ENCODE peak calls at places on chromosomes 5 and 9, in nine cellular contexts. W is adipocyte; A is naive thymus-derived CD4-positive, alpha-beta T cell; P is GM06990; O is pancreas; F is Peyer's patch; N is HAP-1; I is adrenal gland; Z is thyroid gland. G is an unnamed sample. For H3K36me3 and H3K27me3, the result is how much of the 10 kb centered on the place peaks cover.

GRCh38 chr9:117400131-117400530 is 14.7 kb downstream of the ASTN2 start:
- DNase-seq in W (no peak), A (no peak), P (no peak), O (peak), F (no peak), N (peak), I (no peak), Z (no peak), G (no peak)

GRCh38 chr9:98826716-98827115 is 19.2 kb downstream of the GALNT12 start:
- DNase-seq in W (no peak), A (no peak), P (no peak), O (no peak), F (no peak), N (no peak), I (no peak), Z (no peak), G (no peak)

GRCh38 chr5:157900644-157901043 is 41.7 kb upstream of the CLINT1 start:
- DNase-seq in W (no peak), A (no peak), P (no peak), O (no peak), F (no peak), N (no peak), I (no peak), Z (no peak), G (peak)

GRCh38 chr5:150540615-150541396 is 32.9 kb downstream of the NDST1 start:
- DNase-seq in W (peak), A (no peak), P (no peak), O (no peak), F (no peak), N (no peak), I (peak), Z (peak), G (no peak)

GRCh38 chr9:125541840-125542243 is 165.2 kb downstream of the MAPKAP1 start:
- DNase-seq in W (no peak), A (no peak), P (no peak), O (no peak), F (no peak), N (peak), I (peak), Z (peak), G (no peak)

GRCh38 chr5:88952344-88952743 is 69.4 kb upstream of the MEF2C start:
- DNase-seq in W (peak), A (no peak), P (no peak), O (no peak), F (no peak), N (peak), I (no peak), Z (no peak), G (no peak)

GRCh38 chr9:93646640-93647178 is 70.3 kb downstream of the PHF2 start:
- DNase-seq in W (no peak), A (no peak), P (no peak), O (peak), F (peak), N (no peak), I (no peak), Z (no peak), G (no peak)

GRCh38 chr5:173963107-173963506 is 25.9 kb upstream of the C5orf47 start:
- DNase-seq in W (peak), A (no peak), P (no peak), O (no peak), F (no peak), N (no peak), I (peak), Z (no peak), G (peak)

GRCh38 chr5:11311731-11312130 is 550.7 kb upstream of the DAP start:
- DNase-seq in W (no peak), A (no peak), P (no peak), O (no peak), F (no peak), N (no peak), I (no peak), Z (no peak), G (no peak)

GRCh38 chr9:32291370-32291769 is 93.1 kb upstream of the ACO1 start:
- DNase-seq in W (no peak), A (no peak), P (no peak), O (no peak), F (no peak), N (no peak), I (no peak), Z (no peak), G (no peak)

GRCh38 chr5:41246376-41246775 is 33.0 kb upstream of the C6 start:
- DNase-seq in W (peak), A (no peak), P (no peak), O (no peak), F (peak), N (no peak), I (no peak), Z (no peak), G (no peak)

GRCh38 chr5:59116231-59116900 is 533.5 kb downstream of the RAB3C start:
- DNase-seq in W (no peak), A (no peak), P (no peak), O (no peak), F (no peak), N (no peak), I (no peak), Z (no peak), G (no peak)

GRCh38 chr9:134828892-134829291 is 51.7 kb upstream of the FCN2 start:
- DNase-seq in W (no peak), A (no peak), P (no peak), O (no peak), F (no peak), N (no peak), I (no peak), Z (no peak), G (no peak)

GRCh38 chr5:131640043-131640856 is 5.2 kb upstream of the RAPGEF6 start:
- DNase-seq in W (peak), A (peak), P (no peak), O (no peak), F (no peak), N (peak), I (no peak), Z (no peak), G (no peak)

DNA sequence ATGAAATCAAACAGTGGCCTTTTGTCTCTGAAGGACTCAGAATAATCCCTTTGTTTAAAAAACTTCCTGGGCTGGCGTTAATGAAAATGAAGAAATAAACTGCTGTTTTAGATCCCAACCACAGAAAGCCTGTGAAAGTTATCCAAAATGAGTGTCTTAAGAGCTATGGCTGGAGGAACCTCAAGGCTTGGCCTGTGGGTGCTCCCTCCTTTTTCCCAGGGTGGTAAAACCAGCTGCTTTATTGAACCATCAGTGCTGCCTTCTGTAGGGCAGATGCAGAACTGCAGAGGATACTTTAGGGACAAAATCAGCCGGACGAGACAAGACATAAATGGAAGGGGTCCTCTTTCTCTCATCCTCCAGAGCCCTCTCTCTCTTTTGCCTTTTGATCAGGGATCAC is 100.9 kb downstream of the SMARCA2 start:
- DNase-seq in W (peak), A (no peak), P (no peak), O (no peak), F (no peak), N (peak), I (no peak), Z (no peak), G (peak)
- H3K36me3 ChIP-seq in W (half or more), A (under half), P (under half), O (under half), F (half or more), N (under half), I (under half), Z (under half), G (under half)

DNA sequence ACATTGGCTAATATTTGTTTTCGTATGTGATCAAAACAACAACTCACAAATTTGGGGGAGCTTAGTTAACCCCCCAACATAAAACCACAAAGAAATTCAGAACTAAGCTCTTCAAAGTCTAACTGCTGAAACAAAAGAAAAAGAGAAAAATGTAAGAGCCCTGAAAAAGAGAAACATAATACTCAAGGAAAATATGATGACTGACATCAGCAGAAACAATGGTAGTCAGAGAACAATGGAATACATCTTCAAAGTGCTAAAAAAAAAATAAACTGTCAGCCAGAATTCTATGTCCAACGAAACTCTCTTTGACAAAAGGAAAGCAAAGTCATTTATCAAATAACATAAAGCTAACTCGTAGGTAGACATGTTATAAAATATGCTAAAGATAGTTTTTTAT is 566.3 kb upstream of the GRAMD2B start:
- DNase-seq in W (no peak), A (no peak), P (no peak), O (no peak), F (no peak), N (no peak), I (no peak), Z (no peak), G (no peak)
- H3K4me3 ChIP-seq in W (no peak), A (no peak), P (no peak), O (no peak), F (no peak), N (no peak), I (no peak), Z (no peak), G (no peak)

DNA sequence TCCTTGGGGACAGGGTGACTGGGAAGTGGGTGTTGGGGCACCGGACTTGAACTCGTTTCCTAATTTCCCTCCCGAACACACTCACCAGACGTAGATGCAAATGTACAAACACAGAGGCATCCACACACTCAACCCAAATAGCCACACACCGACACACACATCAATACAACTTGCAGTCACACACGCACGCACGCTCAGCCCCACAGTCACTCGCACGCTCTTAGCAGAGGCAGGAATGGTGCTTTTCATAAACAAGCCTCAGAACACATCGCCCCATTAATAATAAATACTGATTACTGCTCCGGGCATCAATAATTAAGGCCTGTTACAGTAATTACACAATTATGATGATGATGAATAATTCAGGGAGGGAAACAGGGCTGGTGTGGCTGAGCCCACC is 5.7 kb downstream of the BARHL1 start:
- DNase-seq in W (no peak), A (no peak), P (no peak), O (no peak), F (no peak), N (no peak), I (no peak), Z (no peak), G (no peak)
- H3K27me3 ChIP-seq in W (half or more), A (under half), P (under half), O (under half), F (under half), N (half or more), I (half or more), Z (half or more), G (half or more)

GRCh38 chr9:85964526-85964925 is 23.6 kb downstream of the NAA35 start:
- DNase-seq in W (no peak), A (no peak), P (no peak), O (no peak), F (no peak), N (no peak), I (no peak), Z (no peak), G (no peak)
- H3K36me3 ChIP-seq in W (under half), A (under half), P (under half), O (under half), F (half or more), N (under half), I (under half), Z (under half), G (under half)

GRCh38 chr5:61253547-61253946 is 78.5 kb upstream of the ZSWIM6 start:
- DNase-seq in W (no peak), A (no peak), P (no peak), O (no peak), F (no peak), N (no peak), I (no peak), Z (no peak), G (no peak)
- H3K4me3 ChIP-seq in W (no peak), A (no peak), P (no peak), O (no peak), F (no peak), N (no peak), I (no peak), Z (no peak), G (no peak)

GRCh38 chr5:168152660-168153059 is 138.8 kb upstream of the WWC1 start:
- DNase-seq in W (no peak), A (no peak), P (peak), O (no peak), F (no peak), N (no peak), I (no peak), Z (no peak), G (no peak)

GRCh38 chr5:168155585-168155984 is 135.9 kb upstream of the WWC1 start:
- DNase-seq in W (no peak), A (no peak), P (no peak), O (no peak), F (no peak), N (no peak), I (no peak), Z (no peak), G (no peak)

GRCh38 chr5:168153263-168153930 is 138.0 kb upstream of the WWC1 start:
- DNase-seq in W (peak), A (no peak), P (no peak), O (no peak), F (no peak), N (no peak), I (no peak), Z (no peak), G (no peak)

GRCh38 chr5:168147536-168148460 is 143.6 kb upstream of the WWC1 start:
- DNase-seq in W (no peak), A (no peak), P (no peak), O (no peak), F (no peak), N (peak), I (no peak), Z (no peak), G (no peak)

DNA sequence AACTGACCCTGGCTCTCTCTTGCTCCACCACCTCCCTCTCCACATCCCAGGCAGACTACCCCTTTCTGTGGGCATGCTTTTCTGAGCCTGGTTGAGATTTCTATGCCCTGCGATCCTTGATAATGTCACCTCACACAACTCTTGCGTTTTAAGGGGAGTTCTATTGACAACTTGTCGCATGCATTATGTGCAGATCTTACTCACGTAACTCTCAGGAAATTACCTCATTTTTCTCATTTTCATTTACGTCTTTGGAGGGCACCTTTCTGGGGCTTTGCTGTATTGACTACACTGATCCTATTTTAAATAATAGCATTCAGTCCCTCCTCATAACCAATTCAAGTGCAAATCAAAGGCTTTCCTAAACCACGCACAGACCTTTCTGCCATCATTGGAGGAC is 140.4 kb upstream of the WWC1 start:
- DNase-seq in W (no peak), A (no peak), P (peak), O (no peak), F (no peak), N (no peak), I (no peak), Z (no peak), G (no peak)
- H3K27me3 ChIP-seq in W (half or more), A (under half), P (under half), O (under half), F (under half), N (under half), I (under half), Z (under half), G (under half)

GRCh38 chr5:163478982-163479271 is 18.5 kb downstream of the HMMR start:
- DNase-seq in W (no peak), A (no peak), P (no peak), O (no peak), F (no peak), N (no peak), I (no peak), Z (no peak), G (no peak)
- H3K36me3 ChIP-seq in W (under half), A (under half), P (under half), O (under half), F (under half), N (half or more), I (under half), Z (under half), G (under half)

DNA sequence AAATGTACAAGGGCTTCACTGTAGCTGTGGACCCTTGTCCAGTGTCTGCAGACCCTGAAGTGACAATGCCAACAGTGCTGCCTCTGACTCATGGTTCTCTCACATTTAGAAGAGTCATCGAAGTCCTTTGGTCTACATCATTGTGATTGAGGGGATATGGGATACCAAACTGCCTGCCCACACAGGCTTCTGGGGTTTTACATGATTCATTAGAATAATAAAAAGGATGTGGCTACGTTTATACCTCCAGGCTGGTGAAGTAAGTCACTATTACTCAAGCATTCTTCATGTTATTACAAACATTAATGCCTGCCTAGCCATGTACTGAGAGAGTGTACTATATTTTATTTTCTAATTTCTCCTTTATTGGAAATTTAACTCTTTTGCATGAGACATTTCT is 365.7 kb downstream of the SPATA31D1 start:
- DNase-seq in W (peak), A (no peak), P (no peak), O (no peak), F (no peak), N (no peak), I (no peak), Z (no peak), G (no peak)
- H3K4me3 ChIP-seq in W (no peak), A (no peak), P (no peak), O (no peak), F (no peak), N (no peak), I (no peak), Z (no peak), G (no peak)

GRCh38 chr5:43007911-43008368 is 32.2 kb downstream of the ANXA2R start:
- DNase-seq in W (peak), A (peak), P (peak), O (peak), F (peak), N (peak), I (peak), Z (no peak), G (peak)

GRCh38 chr5:43010956-43011355 is 29.2 kb downstream of the ANXA2R start:
- DNase-seq in W (no peak), A (no peak), P (no peak), O (no peak), F (no peak), N (no peak), I (peak), Z (no peak), G (no peak)

GRCh38 chr5:43008369-43009158 is 31.6 kb downstream of the ANXA2R start:
- DNase-seq in W (peak), A (peak), P (peak), O (peak), F (peak), N (peak), I (peak), Z (peak), G (peak)

GRCh38 chr5:43006411-43007202 is 33.5 kb downstream of the ANXA2R start:
- DNase-seq in W (no peak), A (no peak), P (no peak), O (no peak), F (no peak), N (no peak), I (no peak), Z (no peak), G (no peak)

GRCh38 chr5:43007246-43007910 is 32.7 kb downstream of the ANXA2R start:
- DNase-seq in W (peak), A (peak), P (peak), O (peak), F (peak), N (peak), I (peak), Z (no peak), G (peak)
- H3K27me3 ChIP-seq in W (under half), A (under half), P (under half), O (under half), F (under half), N (under half), I (under half), Z (under half), G (half or more)

DNA sequence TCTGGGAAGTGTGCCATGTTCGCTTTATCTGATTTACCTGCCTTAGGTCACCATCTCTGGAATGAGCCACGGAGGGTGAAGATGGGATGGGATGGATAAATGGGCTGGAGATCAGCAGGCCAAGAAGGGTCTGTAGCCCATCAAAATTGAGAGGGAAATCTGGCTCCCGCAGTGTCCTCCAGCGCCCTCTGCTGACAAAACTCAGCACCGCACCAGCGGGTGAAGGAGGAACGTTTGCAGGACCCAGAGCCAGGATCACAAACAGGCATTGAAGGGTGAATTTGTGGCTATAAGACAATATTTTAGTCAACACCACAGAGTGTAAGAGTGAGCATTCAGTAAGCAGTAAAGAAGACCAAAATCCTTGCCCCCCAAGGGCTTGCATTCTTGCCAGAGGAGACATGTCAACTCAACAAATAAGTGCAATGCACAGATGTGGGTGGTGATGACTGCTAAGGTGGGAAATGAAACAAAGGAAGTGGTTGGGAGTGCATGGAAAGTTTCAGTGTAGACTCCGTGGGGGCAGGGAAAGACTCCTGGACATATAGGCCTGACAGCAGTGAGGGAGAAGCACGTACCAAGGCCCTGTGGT is 124.4 kb downstream of the TENT4A start:
- DNase-seq in W (peak), A (peak), P (no peak), O (no peak), F (no peak), N (peak), I (peak), Z (no peak), G (peak)
- H3K36me3 ChIP-seq in W (under half), A (under half), P (under half), O (under half), F (under half), N (under half), I (under half), Z (under half), G (under half)